ENCODE peak calls at places on chromosomes 16 and 17, in eight cellular contexts. H is AG09319; B is body of pancreas; M is astrocyte of the spinal cord; Y is tibial nerve; T is kidney tubule cell; Q is stimulated activated CD4-positive, alpha-beta T cell treated with anti-CD3 and anti-CD28 coated beads, Interleukin-4, amount 100 ng/mL, for 4 hours; S is NCI-H345. Z is an unnamed sample.

GRCh38 chr17:73841431-73842060 is 197.3 kb upstream of the SDK2 start:
- DNase-seq in T (peak), M (no peak), H (no peak), B (no peak), Y (no peak), S (peak), Q (no peak), Z (peak)

GRCh38 chr17:73663614-73664013 is 19.4 kb upstream of the SDK2 start:
- DNase-seq in H (no peak), M (no peak), B (no peak), S (peak), Y (no peak), Q (no peak), T (no peak), Z (no peak)

GRCh38 chr16:28823291-28823718 is 506 bp downstream of the ATXN2L start:
- DNase-seq in Y (no peak), Q (no peak), S (no peak), M (no peak), H (no peak), T (no peak), B (peak), Z (no peak)

GRCh38 chr16:67158637-67159600 is 790 bp downstream of the TRADD start:
- DNase-seq in Y (no peak), Q (peak), H (no peak), M (no peak), S (peak), T (peak), B (peak), Z (no peak)

GRCh38 chr17:27233783-27234182 is 60.1 kb upstream of the WSB1 start:
- DNase-seq in T (no peak), Y (no peak), M (no peak), S (no peak), Q (no peak), H (no peak), B (no peak), Z (no peak)

GRCh38 chr16:30660424-30661251 is 2.4 kb downstream of the FBRS start:
- DNase-seq in Q (peak), Y (no peak), B (no peak), S (no peak), H (no peak), T (peak), M (peak), Z (peak)

GRCh38 chr16:1338119-1338730 is 4.8 kb downstream of the BAIAP3 start:
- DNase-seq in M (no peak), H (no peak), Q (no peak), S (no peak), Y (no peak), T (peak), B (peak), Z (no peak)

GRCh38 chr16:48182979-48183537 is 27.3 kb upstream of the ABCC12 start:
- DNase-seq in Q (no peak), Y (no peak), H (no peak), M (no peak), T (no peak), S (no peak), B (no peak), Z (no peak)

GRCh38 chr17:33674685-33675084 is 381.6 kb upstream of the ASIC2 start:
- DNase-seq in M (peak), S (peak), B (peak), H (peak), Q (peak), T (peak), Y (peak), Z (peak)

GRCh38 chr16:70476272-70477020 is 22.1 kb downstream of the FCSK start:
- DNase-seq in H (no peak), B (peak), M (peak), Y (no peak), S (no peak), T (peak), Q (no peak), Z (peak)

GRCh38 chr16:85736924-85737323 is 14.0 kb downstream of the C16orf74 start:
- DNase-seq in M (no peak), B (no peak), T (no peak), Q (no peak), Y (no peak), S (no peak), H (no peak), Z (no peak)

GRCh38 chr17:6495450-6496115 is 51.3 kb downstream of the PIMREG start:
- DNase-seq in T (no peak), S (no peak), H (no peak), B (no peak), M (no peak), Y (no peak), Q (no peak), Z (no peak)

GRCh38 chr16:50386139-50386538 is 17.4 kb upstream of the BRD7 start:
- DNase-seq in Q (no peak), T (no peak), Y (no peak), S (no peak), H (no peak), B (no peak), M (no peak), Z (peak)

GRCh38 chr16:17603614-17604013 is 132.9 kb upstream of the XYLT1 start:
- DNase-seq in M (no peak), T (no peak), Y (no peak), B (no peak), H (no peak), Q (no peak), S (no peak), Z (no peak)

GRCh38 chr16:68234188-68235104 is 1.5 kb downstream of the ESRP2 start:
- DNase-seq in Q (no peak), S (peak), B (peak), T (peak), M (no peak), H (no peak), Y (no peak), Z (no peak)

GRCh38 chr17:67072885-67073284 is 28.5 kb downstream of the CACNG1 start:
- DNase-seq in M (no peak), Y (no peak), S (no peak), B (no peak), T (no peak), H (no peak), Q (no peak), Z (no peak)

GRCh38 chr16:69481901-69482341 is 57.5 kb downstream of the CYB5B start:
- DNase-seq in Q (no peak), B (peak), T (no peak), S (peak), H (peak), Y (peak), M (peak), Z (peak)

GRCh38 chr16:81618661-81619060 is 160.4 kb upstream of the PLCG2 start:
- DNase-seq in Q (no peak), Y (no peak), H (no peak), B (peak), M (no peak), T (no peak), S (peak), Z (no peak)

GRCh38 chr17:78925662-78926555 is 722 bp upstream of the TIMP2 start:
- DNase-seq in B (peak), M (peak), S (peak), H (peak), Q (no peak), T (no peak), Y (peak), Z (peak)

GRCh38 chr16:80656731-80657150 is 115.9 kb downstream of the DYNLRB2 start:
- DNase-seq in M (no peak), Y (no peak), S (no peak), Q (peak), B (no peak), H (no peak), T (no peak), Z (no peak)

GRCh38 chr16:68005786-68006286 is 6.6 kb upstream of the DPEP2 start:
- DNase-seq in B (no peak), Y (peak), S (no peak), M (peak), Q (peak), T (no peak), H (no peak), Z (no peak)

GRCh38 chr17:31111183-31111582 is 16.4 kb downstream of the NF1 start:
- DNase-seq in S (no peak), Y (no peak), B (no peak), H (no peak), T (no peak), M (no peak), Q (no peak), Z (no peak)

GRCh38 chr17:63039899-63040602 is 74.0 kb downstream of the TANC2 start:
- DNase-seq in H (no peak), S (peak), M (peak), B (no peak), Y (no peak), Q (no peak), T (no peak), Z (peak)

GRCh38 chr17:17356931-17357270 is 53.7 kb downstream of the NT5M start:
- DNase-seq in M (no peak), Y (no peak), T (no peak), H (no peak), Q (no peak), S (no peak), B (no peak), Z (no peak)

GRCh38 chr16:87149051-87149450 is 168.1 kb downstream of the C16orf95 start:
- DNase-seq in Y (no peak), Q (no peak), B (no peak), T (peak), M (peak), H (no peak), S (no peak), Z (peak)

GRCh38 chr16:87963400-87963799 is 12.2 kb downstream of the BANP start:
- DNase-seq in M (peak), S (no peak), B (no peak), Y (no peak), H (no peak), T (peak), Q (peak), Z (peak)

GRCh38 chr17:2602597-2603017 is 9.2 kb downstream of the PAFAH1B1 start:
- DNase-seq in Q (no peak), Y (no peak), B (no peak), T (no peak), H (no peak), S (peak), M (peak), Z (no peak)

GRCh38 chr17:2395258-2396170 is 5.3 kb downstream of the MNT start:
- DNase-seq in B (peak), T (peak), Y (no peak), H (no peak), M (no peak), Q (no peak), S (no peak), Z (peak)

GRCh38 chr17:45951403-45951802 is 47.6 kb upstream of the STH start:
- DNase-seq in B (no peak), H (no peak), M (no peak), Q (no peak), T (no peak), S (no peak), Y (no peak), Z (no peak)

GRCh38 chr17:45436161-45436560 is 3.5 kb upstream of the ARHGAP27 start:
- DNase-seq in H (no peak), Y (no peak), Q (no peak), T (no peak), M (no peak), B (no peak), S (no peak), Z (no peak)

GRCh38 chr16:85844786-85845185 is 45.3 kb downstream of the COX4I1 start:
- DNase-seq in T (no peak), Y (no peak), Q (no peak), S (no peak), H (no peak), B (no peak), M (no peak), Z (no peak)

GRCh38 chr16:84298376-84298899 is 3.8 kb downstream of the WFDC1 start:
- DNase-seq in H (no peak), M (no peak), B (no peak), T (no peak), S (peak), Q (no peak), Y (no peak), Z (no peak)

GRCh38 chr16:88346680-88347505 is 35.9 kb upstream of the ZNF469 start:
- DNase-seq in M (no peak), Y (no peak), S (no peak), Q (no peak), H (no peak), B (no peak), T (no peak), Z (no peak)

GRCh38 chr17:36675250-36675649 is 73.9 kb downstream of the MRM1 start:
- DNase-seq in M (no peak), Y (no peak), T (no peak), S (no peak), B (no peak), H (no peak), Q (no peak), Z (no peak)

GRCh38 chr16:87278191-87279093 is 38.8 kb downstream of the C16orf95 start:
- DNase-seq in Q (no peak), B (peak), H (peak), M (peak), S (peak), T (peak), Y (peak), Z (peak)

Z was measured in fibroblast of mammary gland.